ENCODE peak calls at places on chromosome 12, in four cellular contexts. One of them, this sample, is unnamed.

GRCh38 chr12:65278576-65279386 is at the start of gene MSRB3:
- DNase-seq in left lung: peak; percentile 77
- DNase-seq in left ventricle myocardium inferior: peak; percentile 82
- DNase-seq in breast epithelium: peak; percentile 61
- DNase-seq in this sample: peak; percentile 93

GRCh38 chr12:121578230-121579189 is 2.3 kb downstream of the KDM2B start:
- DNase-seq in left lung: no peak
- DNase-seq in left ventricle myocardium inferior: peak; percentile 21
- DNase-seq in breast epithelium: no peak
- DNase-seq in this sample: peak; percentile 80

GRCh38 chr12:103680591-103681065 is 93.6 kb downstream of the STAB2 start:
- DNase-seq in left lung: peak; percentile 66
- DNase-seq in left ventricle myocardium inferior: peak; percentile 72
- DNase-seq in breast epithelium: no peak
- DNase-seq in this sample: peak; percentile 85

GRCh38 chr12:20063116-20063515 is 305.2 kb upstream of the PDE3A start:
- DNase-seq in left lung: no peak
- DNase-seq in left ventricle myocardium inferior: no peak
- DNase-seq in breast epithelium: no peak
- DNase-seq in this sample: no peak

GRCh38 chr12:46492471-46493351 is 120.1 kb upstream of the SLC38A2 start:
- DNase-seq in left lung: no peak
- DNase-seq in left ventricle myocardium inferior: no peak
- DNase-seq in breast epithelium: no peak
- DNase-seq in this sample: no peak

GRCh38 chr12:112126916-112127315 is 1.6 kb downstream of the TRAFD1 start:
- DNase-seq in left lung: no peak
- DNase-seq in left ventricle myocardium inferior: no peak
- DNase-seq in breast epithelium: no peak
- DNase-seq in this sample: no peak

GRCh38 chr12:107518868-107519267 is 166.7 kb upstream of the PWP1 start:
- DNase-seq in left lung: no peak
- DNase-seq in left ventricle myocardium inferior: no peak
- DNase-seq in breast epithelium: no peak
- DNase-seq in this sample: no peak

GRCh38 chr12:60421741-60422140 is 825.9 kb downstream of the SLC16A7 start:
- DNase-seq in left lung: no peak
- DNase-seq in left ventricle myocardium inferior: no peak
- DNase-seq in breast epithelium: no peak
- DNase-seq in this sample: no peak

GRCh38 chr12:989751-990278 is 1.2 kb upstream of the ERC1 start:
- DNase-seq in left lung: no peak
- DNase-seq in left ventricle myocardium inferior: no peak
- DNase-seq in breast epithelium: no peak
- DNase-seq in this sample: no peak

GRCh38 chr12:117034691-117035090 is 64.5 kb downstream of the TESC start:
- DNase-seq in left lung: peak; percentile 14
- DNase-seq in left ventricle myocardium inferior: no peak
- DNase-seq in breast epithelium: no peak
- DNase-seq in this sample: peak; percentile 34

GRCh38 chr12:46470039-46470627 is 97.6 kb upstream of the SLC38A2 start:
- DNase-seq in left lung: no peak
- DNase-seq in left ventricle myocardium inferior: no peak
- DNase-seq in breast epithelium: no peak
- DNase-seq in this sample: no peak

GRCh38 chr12:62873826-62874448 is 61.0 kb downstream of the PPM1H start:
- DNase-seq in left lung: no peak
- DNase-seq in left ventricle myocardium inferior: no peak
- DNase-seq in breast epithelium: no peak
- DNase-seq in this sample: no peak

GRCh38 chr12:88723219-88723618 is 142.9 kb upstream of the KITLG start:
- DNase-seq in left lung: no peak
- DNase-seq in left ventricle myocardium inferior: no peak
- DNase-seq in breast epithelium: no peak
- DNase-seq in this sample: no peak

DNA sequence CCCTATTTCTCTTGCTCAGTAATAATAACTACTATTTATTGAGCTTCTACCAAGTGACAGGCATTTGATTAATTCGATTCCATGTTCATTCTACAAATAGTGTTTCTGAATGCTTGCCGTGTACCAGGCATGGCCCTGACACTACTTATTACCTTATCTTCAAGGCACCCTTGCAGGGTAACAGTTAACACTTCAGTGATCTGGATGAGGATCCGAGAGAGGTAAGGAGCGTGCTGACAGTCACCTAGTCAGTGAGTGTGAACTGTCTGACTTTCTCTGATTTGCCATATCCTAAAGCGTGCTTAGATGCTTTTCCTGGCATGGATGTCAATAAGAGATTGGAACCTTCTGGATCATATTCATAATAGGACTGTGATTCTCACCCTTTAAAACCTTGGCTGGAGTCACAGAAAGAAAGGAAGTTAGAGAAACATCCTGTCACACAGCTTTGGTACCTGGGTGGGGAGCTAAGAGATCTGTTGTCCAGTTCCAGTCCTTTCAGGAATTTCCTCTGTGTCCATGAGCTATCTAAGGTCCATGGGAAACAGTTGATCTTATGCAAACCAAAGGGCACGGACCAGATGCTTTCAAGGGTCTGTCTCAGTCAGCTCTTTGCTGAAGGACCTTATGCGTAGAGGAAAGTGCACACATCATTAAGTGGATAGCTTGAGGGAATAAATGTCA is 54.8 kb downstream of the PPFIBP1 start:
- DNase-seq in left lung: no peak
- DNase-seq in left ventricle myocardium inferior: no peak
- DNase-seq in breast epithelium: no peak
- DNase-seq in this sample: no peak
- H3K4me3 ChIP-seq in left lung: no peak overlapping the region
- H3K4me3 ChIP-seq in left ventricle myocardium inferior: peak overlapping the region; percentile 7
- H3K4me3 ChIP-seq in breast epithelium: no peak overlapping the region
- H3K4me3 ChIP-seq in this sample: no peak overlapping the region

GRCh38 chr12:109113661-109114321 is 2.6 kb upstream of the ACACB start:
- DNase-seq in left lung: no peak
- DNase-seq in left ventricle myocardium inferior: no peak
- DNase-seq in breast epithelium: no peak
- DNase-seq in this sample: no peak

GRCh38 chr12:109116611-109116949 is 193 bp downstream of the ACACB start:
- DNase-seq in left lung: no peak
- DNase-seq in left ventricle myocardium inferior: no peak
- DNase-seq in breast epithelium: no peak
- DNase-seq in this sample: no peak

GRCh38 chr12:109114644-109115043 is 1.7 kb upstream of the ACACB start:
- DNase-seq in left lung: no peak
- DNase-seq in left ventricle myocardium inferior: no peak
- DNase-seq in breast epithelium: no peak
- DNase-seq in this sample: no peak

GRCh38 chr12:109115404-109115757 is 1.0 kb upstream of the ACACB start:
- DNase-seq in left lung: no peak
- DNase-seq in left ventricle myocardium inferior: no peak
- DNase-seq in breast epithelium: no peak
- DNase-seq in this sample: no peak

GRCh38 chr12:109115758-109116610 is at the start of gene ACACB:
- DNase-seq in left lung: peak; percentile 52
- DNase-seq in left ventricle myocardium inferior: peak; percentile 80
- DNase-seq in breast epithelium: no peak
- DNase-seq in this sample: peak; percentile 84
- H3K27ac ChIP-seq in left lung: peak within 1 kb of the TSS; percentile 44
- H3K27ac ChIP-seq in left ventricle myocardium inferior: peak within 1 kb of the TSS; percentile 97
- H3K27ac ChIP-seq in breast epithelium: peak within 1 kb of the TSS; percentile 73
- H3K27ac ChIP-seq in this sample: peak within 1 kb of the TSS; percentile 76

GRCh38 chr12:7108928-7109920 is at the start of gene C1RL:
- DNase-seq in left lung: peak; percentile 89
- DNase-seq in left ventricle myocardium inferior: peak; percentile 91
- DNase-seq in breast epithelium: peak; percentile 95
- DNase-seq in this sample: peak; percentile 96
- H3K4me1 ChIP-seq in left lung: peaks cover 12% of the 10 kb centered on the region
- H3K4me1 ChIP-seq in left ventricle myocardium inferior: peaks cover 27% of the 10 kb centered on the region
- H3K4me1 ChIP-seq in breast epithelium: no peaks in the 10 kb centered on the region
- H3K4me1 ChIP-seq in this sample: peaks cover 2% of the 10 kb centered on the region

GRCh38 chr12:12265571-12266388 is 1.1 kb downstream of the LRP6 start:
- DNase-seq in left lung: no peak
- DNase-seq in left ventricle myocardium inferior: no peak
- DNase-seq in breast epithelium: no peak
- DNase-seq in this sample: no peak

GRCh38 chr12:12266389-12266872 is 413 bp downstream of the LRP6 start:
- DNase-seq in left lung: peak; percentile 40
- DNase-seq in left ventricle myocardium inferior: peak; percentile 16
- DNase-seq in breast epithelium: no peak
- DNase-seq in this sample: peak; percentile 50

GRCh38 chr12:12270226-12270625 is 3.4 kb upstream of the LRP6 start:
- DNase-seq in left lung: no peak
- DNase-seq in left ventricle myocardium inferior: no peak
- DNase-seq in breast epithelium: no peak
- DNase-seq in this sample: no peak

GRCh38 chr12:12266873-12267634 is at the start of gene LRP6:
- DNase-seq in left lung: peak; percentile 87
- DNase-seq in left ventricle myocardium inferior: peak; percentile 92
- DNase-seq in breast epithelium: peak; percentile 88
- DNase-seq in this sample: peak; percentile 94

GRCh38 chr12:12267801-12268200 is 957 bp upstream of the LRP6 start:
- DNase-seq in left lung: no peak
- DNase-seq in left ventricle myocardium inferior: no peak
- DNase-seq in breast epithelium: no peak
- DNase-seq in this sample: no peak
- H3K4me3 ChIP-seq in left lung: peak overlapping the region; percentile 63
- H3K4me3 ChIP-seq in left ventricle myocardium inferior: peak overlapping the region; percentile 89
- H3K4me3 ChIP-seq in breast epithelium: peak overlapping the region; percentile 86
- H3K4me3 ChIP-seq in this sample: peak overlapping the region; percentile 62